ENCODE peak calls at places on chromosomes 13 and 19, in ten cellular contexts. K, W, P, M, Q, T, S, F, Y and A are unnamed samples.

GRCh38 chr13:80979035-80979641 is 638.2 kb upstream of the SPRY2 start:
- DNase-seq in K (no peak), W (peak; percentile 69), P (peak; percentile 52), M (peak; percentile 73), Q (no peak), T (no peak), S (peak; percentile 53), F (peak; percentile 26), Y (no peak), A (no peak)

GRCh38 chr13:43195551-43195950 is 172.2 kb downstream of the DNAJC15 start:
- DNase-seq in K (no peak), W (no peak), P (no peak), M (no peak), Q (no peak), T (no peak), S (no peak), F (no peak), Y (no peak), A (no peak)

GRCh38 chr19:51156710-51157109 is 14.6 kb downstream of the SIGLEC7 start:
- DNase-seq in K (no peak), W (peak; percentile 72), P (no peak), M (no peak), Q (no peak), T (no peak), S (no peak), F (no peak), Y (no peak), A (no peak)

GRCh38 chr13:109394311-109394988 is 391.9 kb downstream of the IRS2 start:
- DNase-seq in K (no peak), W (no peak), P (no peak), M (no peak), Q (no peak), T (no peak), S (no peak), F (no peak), Y (no peak), A (no peak)

GRCh38 chr13:39976481-39976880 is 321.0 kb downstream of the COG6 start:
- DNase-seq in K (no peak), W (peak; percentile 53), P (no peak), M (no peak), Q (no peak), T (no peak), S (no peak), F (no peak), Y (no peak), A (no peak)

GRCh38 chr13:26208292-26208691 is 13.8 kb downstream of the RNF6 start:
- DNase-seq in K (no peak), W (no peak), P (no peak), M (no peak), Q (no peak), T (no peak), S (no peak), F (no peak), Y (no peak), A (no peak)

GRCh38 chr13:26184791-26185250 is 37.3 kb downstream of the RNF6 start:
- DNase-seq in K (no peak), W (peak; percentile 82), P (peak; percentile 53), M (peak; percentile 83), Q (no peak), T (peak; percentile 27), S (peak; percentile 79), F (peak; percentile 72), Y (peak; percentile 4), A (peak; percentile 84)

GRCh38 chr13:67076378-67076777 is 153.8 kb downstream of the PCDH9 start:
- DNase-seq in K (no peak), W (no peak), P (no peak), M (no peak), Q (no peak), T (no peak), S (no peak), F (no peak), Y (no peak), A (no peak)

GRCh38 chr13:40974460-40975407 is 44.4 kb downstream of the ELF1 start:
- DNase-seq in K (no peak), W (peak; percentile 64), P (peak; percentile 44), M (peak; percentile 90), Q (no peak), T (no peak), S (peak; percentile 53), F (peak; percentile 20), Y (no peak), A (peak; percentile 58)

GRCh38 chr13:28755546-28755870 is 36.7 kb upstream of the SLC46A3 start:
- DNase-seq in K (no peak), W (no peak), P (peak; percentile 59), M (no peak), Q (no peak), T (no peak), S (no peak), F (no peak), Y (no peak), A (no peak)

GRCh38 chr19:5826531-5827341 is 12.8 kb downstream of the FUT6 start:
- DNase-seq in K (no peak), W (peak; percentile 90), P (no peak), M (peak; percentile 40), Q (no peak), T (no peak), S (peak; percentile 54), F (peak; percentile 88), Y (no peak), A (no peak)